ENCODE peak calls at places on chromosomes 3 and 15, in five cellular contexts. H, S, B, P and M are unnamed samples.

GRCh38 chr15:48373855-48374421 is 42.7 kb downstream of the DUT start:
- DNase-seq in H (no peak), S (no peak), B (no peak), P (no peak), M (no peak)

GRCh38 chr3:126116526-126116925 is 32.6 kb upstream of the SLC41A3 start:
- DNase-seq in H (no peak), S (peak; percentile 20), B (peak; percentile 1), P (no peak), M (no peak)

GRCh38 chr3:171704002-171704401 is 106.3 kb downstream of the PLD1 start:
- DNase-seq in H (peak; percentile 9), S (peak; percentile 78), B (peak; percentile 60), P (no peak), M (no peak)

GRCh38 chr3:165852710-165853109 is 15.5 kb upstream of the BCHE start:
- DNase-seq in H (no peak), S (no peak), B (no peak), P (no peak), M (no peak)

GRCh38 chr3:52089691-52090090 is 33.3 kb upstream of the DUSP7 start:
- DNase-seq in H (no peak), S (no peak), B (no peak), P (no peak), M (no peak)

GRCh38 chr3:142976621-142977398 is 13.3 kb upstream of the PAQR9 start:
- DNase-seq in H (peak; percentile 76), S (no peak), B (peak; percentile 81), P (no peak), M (peak; percentile 92)

GRCh38 chr3:150599611-150600297 is 3.4 kb upstream of the SELENOT start:
- DNase-seq in H (no peak), S (peak; percentile 79), B (no peak), P (no peak), M (no peak)

GRCh38 chr3:184325715-184326114 is 11.3 kb downstream of the EIF4G1 start:
- DNase-seq in H (no peak), S (no peak), B (no peak), P (no peak), M (no peak)

GRCh38 chr3:32843504-32844321 is 25.9 kb downstream of the TRIM71 start:
- DNase-seq in H (no peak), S (peak; percentile 91), B (no peak), P (no peak), M (no peak)

GRCh38 chr3:126245811-126246727 is 65.7 kb upstream of the ALDH1L1 start:
- DNase-seq in H (peak; percentile 48), S (peak; percentile 81), B (peak; percentile 75), P (no peak), M (peak; percentile 74)

GRCh38 chr15:66459818-66460615 is 37.5 kb downstream of the SNAPC5 start:
- DNase-seq in H (no peak), S (no peak), B (no peak), P (no peak), M (no peak)

GRCh38 chr3:28521663-28522062 is 173.0 kb upstream of the AZI2 start:
- DNase-seq in H (peak; percentile 2), S (no peak), B (no peak), P (no peak), M (no peak)

GRCh38 chr3:39189648-39190269 is 2.6 kb downstream of the XIRP1 start:
- DNase-seq in H (peak; percentile 52), S (peak; percentile 91), B (peak; percentile 83), P (peak; percentile 21), M (peak; percentile 80)

DNA sequence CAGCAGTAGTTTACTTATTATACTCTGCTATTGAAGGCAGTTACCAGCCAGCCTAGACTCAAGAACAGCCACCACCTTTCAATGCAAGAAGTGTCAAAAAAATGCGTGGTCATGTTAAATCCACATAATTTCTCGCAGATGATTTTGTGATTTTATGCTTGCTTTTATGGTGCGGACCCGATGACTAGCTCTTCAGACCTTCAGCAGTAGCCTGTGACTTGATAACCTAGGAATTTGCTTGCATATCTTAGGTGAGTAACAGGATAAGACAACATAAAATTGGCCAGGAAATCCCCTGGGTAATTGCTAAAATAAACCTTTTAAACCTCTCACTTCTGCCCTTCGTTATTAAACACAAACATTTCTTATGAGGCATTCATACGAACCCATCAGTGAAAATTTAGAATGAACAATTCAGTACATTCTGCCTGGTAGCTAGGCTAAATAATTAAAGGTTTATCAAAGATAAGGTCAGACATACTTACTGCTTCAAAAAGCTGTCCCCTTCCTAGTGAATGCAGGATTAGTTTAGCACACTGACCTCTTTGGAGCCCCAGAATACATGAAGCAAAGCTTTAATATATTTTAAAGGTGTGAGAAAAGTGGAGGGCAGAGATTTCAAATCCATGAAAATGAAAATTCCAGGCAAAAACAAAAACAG is 798.8 kb downstream of the OTOL1 start:
- DNase-seq in H (no peak), S (peak; percentile 45), B (no peak), P (no peak), M (no peak)
- H3K27ac ChIP-seq in H (no peak overlapping the region), S (no peak overlapping the region), B (no peak overlapping the region), P (no peak overlapping the region), M (no peak overlapping the region)

DNA sequence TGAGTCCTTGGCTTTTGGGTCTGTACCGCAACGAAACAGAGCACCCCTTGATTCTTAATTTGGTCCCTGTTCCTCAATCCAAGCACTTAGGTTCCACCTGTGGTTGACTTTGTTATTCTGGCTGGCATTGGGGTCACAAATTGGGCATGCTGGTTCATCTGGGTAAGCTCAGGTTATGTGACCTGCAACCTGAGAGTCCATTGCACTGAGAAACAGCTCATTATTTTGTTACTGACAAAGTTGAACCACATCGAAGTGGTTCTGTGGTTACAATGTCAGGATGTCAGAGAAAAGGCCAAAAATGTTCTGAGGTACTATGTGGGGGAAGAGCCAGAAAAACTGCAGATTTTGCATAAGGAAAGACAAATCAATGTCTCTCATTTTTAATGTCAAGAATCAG is 74.2 kb downstream of the ZNF621 start:
- DNase-seq in H (no peak), S (no peak), B (no peak), P (no peak), M (no peak)
- H3K27ac ChIP-seq in H (no peak overlapping the region), S (no peak overlapping the region), B (no peak overlapping the region), P (no peak overlapping the region), M (no peak overlapping the region)

GRCh38 chr3:196771067-196771466 is 31.4 kb downstream of the PAK2 start:
- DNase-seq in H (no peak), S (no peak), B (no peak), P (no peak), M (no peak)

GRCh38 chr3:196772102-196772501 is 32.4 kb downstream of the PAK2 start:
- DNase-seq in H (no peak), S (no peak), B (no peak), P (no peak), M (no peak)

GRCh38 chr3:196774845-196775422 is 35.3 kb downstream of the PAK2 start:
- DNase-seq in H (no peak), S (no peak), B (no peak), P (no peak), M (no peak)

GRCh38 chr3:196774191-196774820 is 34.6 kb downstream of the PAK2 start:
- DNase-seq in H (peak; percentile 70), S (no peak), B (no peak), P (no peak), M (no peak)

DNA sequence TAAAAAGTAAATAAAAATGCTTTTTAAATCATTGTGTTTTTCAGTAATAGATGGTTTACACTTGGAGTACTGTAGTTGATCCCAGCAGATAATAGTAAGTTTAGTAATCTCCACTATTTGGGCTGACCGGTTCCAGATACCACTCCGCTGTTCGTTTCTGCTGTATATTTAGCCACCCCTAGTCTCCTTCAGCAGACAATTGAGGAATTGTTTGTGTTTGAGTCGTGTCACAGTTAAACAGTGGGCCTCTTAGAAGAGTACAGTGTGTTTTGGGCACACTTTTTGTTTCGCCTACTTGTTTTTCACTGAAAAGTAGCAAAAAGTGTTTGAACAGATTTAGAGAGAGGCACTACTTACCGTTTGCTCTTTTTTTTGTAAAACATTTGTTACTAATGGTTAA is 33.2 kb downstream of the PAK2 start:
- DNase-seq in H (peak; percentile 36), S (no peak), B (no peak), P (no peak), M (no peak)
- H3K27ac ChIP-seq in H (peak overlapping the region; percentile 60), S (no peak overlapping the region), B (no peak overlapping the region), P (no peak overlapping the region), M (no peak overlapping the region)

DNA sequence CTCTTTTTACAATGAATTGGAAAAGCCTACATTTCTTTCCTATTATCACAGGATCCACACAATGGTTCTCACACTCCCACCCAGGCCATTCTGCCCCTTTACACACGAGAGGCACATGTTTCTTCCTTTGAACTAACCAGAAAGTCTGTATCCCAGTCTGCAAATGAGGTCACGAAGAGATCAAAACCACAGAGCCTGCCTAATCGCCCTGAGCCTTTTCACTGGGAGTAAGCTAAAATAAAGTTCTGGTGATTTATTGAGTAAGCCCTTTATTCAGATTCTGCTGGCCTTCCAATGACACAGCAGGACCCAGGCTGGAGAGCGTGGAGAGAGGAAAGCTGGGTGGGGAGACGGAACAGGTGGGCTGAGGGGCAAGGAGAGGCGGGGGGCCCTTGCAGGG is 78.7 kb downstream of the ATP1B3 start:
- DNase-seq in H (no peak), S (no peak), B (no peak), P (no peak), M (no peak)
- H3K27ac ChIP-seq in H (no peak overlapping the region), S (peak overlapping the region; percentile 81), B (no peak overlapping the region), P (no peak overlapping the region), M (no peak overlapping the region)

GRCh38 chr15:57703387-57703786 is 3.1 kb upstream of the POLR2M start:
- DNase-seq in H (no peak), S (no peak), B (no peak), P (no peak), M (no peak)
- H3K27ac ChIP-seq in H (no peak overlapping the region), S (no peak overlapping the region), B (no peak overlapping the region), P (peak overlapping the region; percentile 9), M (peak overlapping the region; percentile 41)

GRCh38 chr15:62389887-62390792 is 225.1 kb upstream of the C2CD4B start:
- DNase-seq in H (peak; percentile 52), S (peak; percentile 89), B (peak; percentile 78), P (peak; percentile 42), M (peak; percentile 78)
- H3K27ac ChIP-seq in H (peak within 1 kb of the TSS; percentile 75), S (peak within 1 kb of the TSS; percentile 29), B (peak within 1 kb of the TSS; percentile 75), P (no peak within 1 kb of the TSS), M (peak within 1 kb of the TSS; percentile 83)

DNA sequence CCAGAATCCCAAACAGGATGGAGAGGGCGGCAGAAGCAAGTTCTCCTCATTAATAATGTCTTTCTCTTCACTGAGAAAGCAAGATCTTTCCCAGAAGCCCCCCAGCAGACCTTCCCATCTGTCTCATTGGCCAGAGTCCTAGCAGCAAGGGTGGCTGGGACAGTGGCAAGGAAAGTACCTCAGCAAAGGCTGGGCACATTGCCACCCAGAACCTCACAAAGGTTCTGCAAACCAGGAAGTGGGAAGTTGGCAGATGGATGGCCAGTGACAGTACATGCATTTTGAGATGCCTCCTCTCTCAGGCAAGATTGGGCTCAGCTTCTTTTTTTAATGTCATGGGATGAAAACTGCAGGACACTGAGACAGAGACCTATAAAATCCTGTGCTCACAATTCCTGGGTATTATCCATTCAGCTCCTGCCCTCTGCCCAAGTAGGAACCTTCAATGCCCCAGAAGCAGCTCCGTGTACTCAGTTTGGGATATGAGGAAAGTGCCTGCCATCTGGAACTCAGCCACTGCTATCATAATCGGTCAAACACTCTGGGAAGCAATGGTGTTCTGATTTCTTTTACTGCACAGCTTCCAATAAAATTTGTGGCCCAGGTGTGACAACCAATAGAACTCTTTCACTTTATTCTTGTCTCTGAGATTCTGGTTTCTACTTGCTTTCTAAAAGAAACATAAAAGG is 25.5 kb downstream of the DPH3 start:
- DNase-seq in H (no peak), S (no peak), B (no peak), P (no peak), M (no peak)
- H3K27ac ChIP-seq in H (no peak overlapping the region), S (no peak overlapping the region), B (no peak overlapping the region), P (no peak overlapping the region), M (no peak overlapping the region)

GRCh38 chr15:75641176-75641498 is 1.1 kb upstream of the IMP3 start:
- DNase-seq in H (no peak), S (no peak), B (no peak), P (no peak), M (no peak)
- H3K27ac ChIP-seq in H (peak overlapping the region; percentile 94), S (no peak overlapping the region), B (peak overlapping the region; percentile 98), P (peak overlapping the region; percentile 92), M (peak overlapping the region; percentile 88)